ENCODE peak calls at places on chromosomes 3 and 15, in seven cellular contexts. L is fibroblast of lung, R is IMR-90, G is mammary epithelial cell, B is MM.1S, P is kidney, Y is HepG2. Q is an unnamed sample.

GRCh38 chr3:133589503-133589902 is 16.0 kb downstream of the CDV3 start:
- DNase-seq in L (no peak), R (no peak), G (no peak), B (no peak), P (no peak), Y (no peak), Q (no peak)

GRCh38 chr3:72820405-72820804 is 27.8 kb downstream of the SHQ1 start:
- DNase-seq in L (peak; percentile 79), R (peak; percentile 58), G (peak; percentile 26), B (no peak), P (no peak), Y (no peak), Q (peak; percentile 68)

GRCh38 chr3:174541708-174542107 is 317.4 kb upstream of the NAALADL2 start:
- DNase-seq in L (peak; percentile 45), R (peak; percentile 51), G (no peak), B (no peak), P (no peak), Y (no peak), Q (no peak)

GRCh38 chr3:45665101-45665572 is 24.1 kb upstream of the SACM1L start:
- DNase-seq in L (no peak), R (peak; percentile 39), G (peak; percentile 61), B (peak; percentile 39), P (no peak), Y (peak; percentile 71), Q (peak; percentile 65)

GRCh38 chr3:105352976-105353375 is 13.7 kb upstream of the ALCAM start:
- DNase-seq in L (peak; percentile 42), R (peak; percentile 58), G (no peak), B (no peak), P (no peak), Y (no peak), Q (no peak)

GRCh38 chr3:11455977-11456376 is 183.8 kb downstream of the ATG7 start:
- DNase-seq in L (peak; percentile 88), R (peak; percentile 94), G (no peak), B (no peak), P (no peak), Y (no peak), Q (no peak)

GRCh38 chr15:57251308-57251707 is 125.0 kb upstream of the CGNL1 start:
- DNase-seq in L (peak; percentile 48), R (peak; percentile 23), G (no peak), B (no peak), P (no peak), Y (no peak), Q (no peak)

GRCh38 chr3:133745981-133746721 is at the start of gene TF:
- DNase-seq in L (peak; percentile 4), R (no peak), G (no peak), B (no peak), P (no peak), Y (peak; percentile 95), Q (no peak)

GRCh38 chr3:62332771-62333381 is 40.5 kb downstream of the FEZF2 start:
- DNase-seq in L (peak; percentile 9), R (peak; percentile 23), G (peak; percentile 1), B (peak; percentile 36), P (no peak), Y (no peak), Q (no peak)

GRCh38 chr15:70589221-70589620 is 174.1 kb downstream of the UACA start:
- DNase-seq in L (peak; percentile 97), R (peak; percentile 74), G (peak; percentile 51), B (no peak), P (no peak), Y (no peak), Q (no peak)

GRCh38 chr15:57281357-57281756 is 94.9 kb upstream of the CGNL1 start:
- DNase-seq in L (no peak), R (no peak), G (no peak), B (no peak), P (no peak), Y (no peak), Q (no peak)

GRCh38 chr3:185678027-185678426 is 91.9 kb downstream of the SENP2 start:
- DNase-seq in L (no peak), R (no peak), G (no peak), B (no peak), P (no peak), Y (no peak), Q (no peak)

GRCh38 chr15:74725845-74726773 is 781 bp upstream of the CYP1A1 start:
- DNase-seq in L (no peak), R (no peak), G (peak; percentile 16), B (peak; percentile 27), P (peak; percentile 79), Y (peak; percentile 46), Q (peak; percentile 44)

GRCh38 chr3:144189044-144189443 is 217.4 kb downstream of the DIPK2A start:
- DNase-seq in L (peak; percentile 61), R (peak; percentile 46), G (no peak), B (no peak), P (no peak), Y (no peak), Q (no peak)

GRCh38 chr3:114659109-114660081 is 365.6 kb downstream of the TIGIT start:
- DNase-seq in L (no peak), R (no peak), G (no peak), B (no peak), P (no peak), Y (peak; percentile 62), Q (peak; percentile 19)

GRCh38 chr15:101478701-101479341 is 10.7 kb downstream of the PCSK6 start:
- DNase-seq in L (no peak), R (no peak), G (no peak), B (no peak), P (peak; percentile 58), Y (no peak), Q (no peak)

GRCh38 chr3:135138776-135139175 is 343.7 kb downstream of the EPHB1 start:
- DNase-seq in L (no peak), R (no peak), G (no peak), B (no peak), P (no peak), Y (no peak), Q (no peak)

GRCh38 chr3:38649500-38650247 is at the start of gene SCN5A:
- DNase-seq in L (no peak), R (no peak), G (no peak), B (peak; percentile 65), P (no peak), Y (no peak), Q (peak; percentile 48)

GRCh38 chr3:123096701-123097100 is 29.9 kb downstream of the PDIA5 start:
- DNase-seq in L (peak; percentile 51), R (peak; percentile 75), G (no peak), B (no peak), P (peak; percentile 79), Y (no peak), Q (no peak)

GRCh38 chr3:46477756-46478155 is 13.1 kb upstream of the LTF start:
- DNase-seq in L (no peak), R (no peak), G (no peak), B (no peak), P (no peak), Y (no peak), Q (no peak)

GRCh38 chr3:197478746-197479668 is 76.8 kb downstream of the BDH1 start:
- DNase-seq in L (peak; percentile 72), R (no peak), G (peak; percentile 81), B (no peak), P (no peak), Y (no peak), Q (no peak)

GRCh38 chr3:141234283-141234682 is 2.7 kb downstream of the PXYLP1 start:
- DNase-seq in L (no peak), R (no peak), G (no peak), B (no peak), P (no peak), Y (no peak), Q (no peak)

GRCh38 chr3:126549861-126550487 is 8.8 kb downstream of the C3orf22 start:
- DNase-seq in L (no peak), R (no peak), G (no peak), B (no peak), P (peak; percentile 62), Y (no peak), Q (no peak)

GRCh38 chr3:24641628-24642027 is 147.0 kb upstream of the THRB start:
- DNase-seq in L (no peak), R (no peak), G (no peak), B (no peak), P (no peak), Y (no peak), Q (no peak)

GRCh38 chr3:24639640-24640329 is 145.1 kb upstream of the THRB start:
- DNase-seq in L (no peak), R (no peak), G (no peak), B (no peak), P (no peak), Y (no peak), Q (no peak)

GRCh38 chr3:24646790-24647189 is 152.1 kb upstream of the THRB start:
- DNase-seq in L (no peak), R (no peak), G (no peak), B (no peak), P (no peak), Y (no peak), Q (no peak)

GRCh38 chr3:24640330-24640877 is 145.8 kb upstream of the THRB start:
- DNase-seq in L (peak; percentile 19), R (no peak), G (peak; percentile 43), B (no peak), P (no peak), Y (peak; percentile 15), Q (peak; percentile 27)

GRCh38 chr3:24645047-24645446 is 150.4 kb upstream of the THRB start:
- DNase-seq in L (no peak), R (no peak), G (no peak), B (no peak), P (peak; percentile 61), Y (no peak), Q (no peak)
- H3K9ac ChIP-seq in L (no peak overlapping the region), R (no peak overlapping the region), G (no peak overlapping the region), B (no peak overlapping the region), P (no peak overlapping the region), Y (no peak overlapping the region), Q (no peak overlapping the region)

DNA sequence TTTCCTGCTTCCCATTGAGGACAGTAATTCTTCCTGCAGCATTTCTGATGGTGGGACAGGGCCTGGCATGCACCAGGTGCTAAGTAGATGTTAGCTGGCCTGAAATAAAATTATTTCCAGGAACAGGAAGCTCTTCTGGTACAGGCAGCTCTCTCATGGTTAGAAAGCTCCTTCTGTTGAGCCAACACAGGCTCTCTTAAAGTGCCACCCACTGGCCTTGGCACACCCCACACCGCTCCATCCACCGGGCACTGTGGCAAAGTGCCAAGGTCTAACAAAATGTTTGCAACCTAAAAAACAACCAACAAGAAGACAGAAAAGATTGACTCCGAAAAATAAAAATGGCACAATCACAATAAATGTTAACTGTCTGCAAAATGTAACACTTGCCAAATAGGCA is 36.6 kb upstream of the ZNF710 start:
- DNase-seq in L (no peak), R (no peak), G (no peak), B (no peak), P (no peak), Y (no peak), Q (peak; percentile 47)
- H3K9ac ChIP-seq in L (no peak overlapping the region), R (no peak overlapping the region), G (no peak overlapping the region), B (no peak overlapping the region), P (no peak overlapping the region), Y (no peak overlapping the region), Q (no peak overlapping the region)

GRCh38 chr15:53473886-53474285 is 285.6 kb downstream of the WDR72 start:
- DNase-seq in L (no peak), R (no peak), G (no peak), B (no peak), P (no peak), Y (no peak), Q (no peak)
- H3K9ac ChIP-seq in L (no peak overlapping the region), R (no peak overlapping the region), G (no peak overlapping the region), B (no peak overlapping the region), P (no peak overlapping the region), Y (no peak overlapping the region), Q (no peak overlapping the region)

DNA sequence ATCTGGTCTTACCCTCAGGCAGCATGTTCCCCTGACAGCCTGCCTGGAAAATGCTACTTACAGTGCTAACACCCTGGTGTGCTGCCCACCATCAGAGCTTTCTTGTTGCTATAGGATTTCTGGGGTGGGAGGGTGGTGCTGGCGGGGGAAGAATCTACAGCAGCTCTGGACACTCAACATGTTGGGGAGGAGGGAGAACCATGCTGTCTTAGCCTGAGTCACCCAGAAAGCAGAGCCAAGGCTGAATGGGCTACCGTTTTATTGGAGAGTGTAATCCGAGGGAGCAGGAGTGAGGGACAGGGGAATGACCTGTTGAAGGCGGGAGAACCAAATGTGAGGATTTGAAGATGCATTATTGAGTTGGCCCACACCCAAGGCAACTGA is 45.6 kb downstream of the MFSD1 start:
- DNase-seq in L (peak; percentile 26), R (no peak), G (no peak), B (no peak), P (no peak), Y (no peak), Q (no peak)
- H3K9ac ChIP-seq in L (no peak overlapping the region), R (no peak overlapping the region), G (no peak overlapping the region), B (peak overlapping the region; percentile 24), P (no peak overlapping the region), Y (no peak overlapping the region), Q (no peak overlapping the region)

Q was measured in colonic mucosa.